ENCODE peak calls at places on chromosomes 2 and 18, in four cellular contexts. One of them, this sample, is unnamed.

GRCh38 chr2:47510745-47511144 is 107.8 kb downstream of the MSH2 start:
- DNase-seq in HCT116: no peak
- DNase-seq in tibial nerve: no peak
- DNase-seq in AG04449: no peak
- DNase-seq in this sample: no peak

GRCh38 chr2:31028415-31028814 is 109.8 kb downstream of the GALNT14 start:
- DNase-seq in tibial nerve: no peak
- DNase-seq in AG04449: no peak
- DNase-seq in HCT116: no peak
- DNase-seq in this sample: no peak

GRCh38 chr2:18959952-18960717 is 370.8 kb upstream of the NT5C1B start:
- DNase-seq in AG04449: peak; percentile 29
- DNase-seq in tibial nerve: no peak
- DNase-seq in HCT116: no peak
- DNase-seq in this sample: no peak

GRCh38 chr2:119338826-119339561 is 27.6 kb downstream of the C2orf76 start:
- DNase-seq in tibial nerve: no peak
- DNase-seq in AG04449: no peak
- DNase-seq in HCT116: no peak
- DNase-seq in this sample: no peak

GRCh38 chr2:231369580-231370428 is 25.7 kb upstream of the B3GNT7 start:
- DNase-seq in HCT116: no peak
- DNase-seq in AG04449: no peak
- DNase-seq in tibial nerve: no peak
- DNase-seq in this sample: no peak

GRCh38 chr18:79507076-79507545 is 111.4 kb downstream of the NFATC1 start:
- DNase-seq in AG04449: no peak
- DNase-seq in tibial nerve: peak; percentile 37
- DNase-seq in HCT116: no peak
- DNase-seq in this sample: no peak

GRCh38 chr18:45617284-45617683 is 2.0 kb downstream of the SLC14A2 start:
- DNase-seq in HCT116: peak; percentile 48
- DNase-seq in tibial nerve: peak; percentile 83
- DNase-seq in AG04449: peak; percentile 37
- DNase-seq in this sample: no peak

GRCh38 chr2:73588177-73588576 is 54.0 kb downstream of the NAT8 start:
- DNase-seq in AG04449: no peak
- DNase-seq in tibial nerve: no peak
- DNase-seq in HCT116: no peak
- DNase-seq in this sample: no peak

GRCh38 chr18:68721681-68722583 is 7.0 kb upstream of the TMX3 start:
- DNase-seq in AG04449: no peak
- DNase-seq in HCT116: no peak
- DNase-seq in tibial nerve: no peak
- DNase-seq in this sample: no peak

GRCh38 chr2:160039166-160039903 is 23.1 kb downstream of the PLA2R1 start:
- DNase-seq in HCT116: no peak
- DNase-seq in tibial nerve: no peak
- DNase-seq in AG04449: peak; percentile 16
- DNase-seq in this sample: no peak

GRCh38 chr2:45242161-45242741 is 233.0 kb upstream of the SIX2 start:
- DNase-seq in tibial nerve: no peak
- DNase-seq in HCT116: no peak
- DNase-seq in AG04449: no peak
- DNase-seq in this sample: no peak

GRCh38 chr18:47036298-47036874 is 965 bp upstream of the ELOA2 start:
- DNase-seq in tibial nerve: no peak
- DNase-seq in HCT116: peak; percentile 29
- DNase-seq in AG04449: no peak
- DNase-seq in this sample: no peak

GRCh38 chr18:37107748-37108522 is 279.0 kb downstream of the KIAA1328 start:
- DNase-seq in AG04449: no peak
- DNase-seq in tibial nerve: no peak
- DNase-seq in HCT116: no peak
- DNase-seq in this sample: no peak

GRCh38 chr2:63792523-63792922 is 49.2 kb upstream of the UGP2 start:
- DNase-seq in AG04449: peak; percentile 69
- DNase-seq in tibial nerve: no peak
- DNase-seq in HCT116: no peak
- DNase-seq in this sample: no peak

GRCh38 chr18:77146249-77147080 is 13.9 kb upstream of the MBP start:
- DNase-seq in AG04449: no peak
- DNase-seq in HCT116: no peak
- DNase-seq in tibial nerve: no peak
- DNase-seq in this sample: no peak

GRCh38 chr2:72932045-72932444 is 14.7 kb downstream of the EMX1 start:
- DNase-seq in HCT116: no peak
- DNase-seq in tibial nerve: no peak
- DNase-seq in AG04449: no peak
- DNase-seq in this sample: no peak

GRCh38 chr2:9347411-9347853 is 75.9 kb downstream of the ITGB1BP1 start:
- DNase-seq in HCT116: no peak
- DNase-seq in AG04449: no peak
- DNase-seq in tibial nerve: peak; percentile 87
- DNase-seq in this sample: no peak

GRCh38 chr2:27989149-27989548 is 98.6 kb downstream of the BABAM2 start:
- DNase-seq in tibial nerve: no peak
- DNase-seq in AG04449: no peak
- DNase-seq in HCT116: peak; percentile 32
- DNase-seq in this sample: no peak

GRCh38 chr2:240595381-240596079 is 9.0 kb downstream of the CAPN10 start:
- DNase-seq in tibial nerve: no peak
- DNase-seq in HCT116: no peak
- DNase-seq in AG04449: no peak
- DNase-seq in this sample: peak; percentile 61
- TF ChIP-seq CTCF in tibial nerve: no peak
- TF ChIP-seq CTCF in HCT116: peak; percentile 46
- TF ChIP-seq CTCF in AG04449: peak; percentile 23
- TF ChIP-seq CTCF in this sample: peak; percentile 20

GRCh38 chr2:169276045-169276444 is 86.3 kb downstream of the LRP2 start:
- DNase-seq in AG04449: no peak
- DNase-seq in tibial nerve: no peak
- DNase-seq in HCT116: peak; percentile 13
- DNase-seq in this sample: no peak
- TF ChIP-seq CTCF in AG04449: no peak
- TF ChIP-seq CTCF in tibial nerve: no peak
- TF ChIP-seq CTCF in HCT116: peak; percentile 45
- TF ChIP-seq CTCF in this sample: peak; percentile 26

DNA sequence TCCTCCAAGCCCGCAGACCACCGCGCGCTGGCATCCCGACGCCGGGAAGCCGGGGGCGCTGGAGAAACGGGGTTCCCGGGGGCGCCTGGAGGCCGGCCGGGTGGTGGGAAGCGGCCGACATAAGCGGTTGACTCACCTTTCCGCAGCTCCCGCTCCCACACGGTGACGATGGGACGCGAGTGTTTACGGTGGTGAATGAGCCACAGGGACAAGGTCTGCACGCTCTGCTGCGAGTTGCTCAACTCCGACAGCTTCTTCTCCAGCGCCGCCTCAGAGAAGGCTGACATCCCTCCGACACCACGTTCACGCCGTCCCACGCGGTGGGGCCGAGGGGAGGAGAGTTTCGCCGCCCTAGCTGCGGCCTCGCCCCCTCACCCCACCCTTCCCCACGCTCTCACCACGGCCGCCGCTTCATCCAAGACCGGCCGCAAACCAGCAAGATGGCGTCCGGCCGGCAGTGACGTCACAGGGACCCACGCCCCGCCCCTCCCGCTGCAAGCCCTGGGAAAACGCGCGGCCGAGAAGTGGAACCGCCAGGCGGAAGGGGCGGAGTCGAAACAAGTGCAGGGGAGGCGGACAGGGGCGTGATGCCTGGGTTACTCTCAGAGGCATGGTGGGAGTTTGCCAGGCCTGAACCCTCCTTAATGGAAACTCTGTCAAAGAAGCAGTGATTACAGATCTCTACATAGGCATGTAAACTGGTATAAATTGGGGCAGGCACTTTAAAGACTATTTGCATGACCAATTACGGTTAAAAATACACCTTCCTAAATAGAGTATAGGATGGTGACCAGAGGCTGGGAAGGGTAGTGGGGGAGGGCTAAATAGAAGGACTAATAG is at the start of gene RPRD1A:
- DNase-seq in HCT116: peak; percentile 86
- DNase-seq in AG04449: peak; percentile 46
- DNase-seq in tibial nerve: peak; percentile 98
- DNase-seq in this sample: peak; percentile 92
- TF ChIP-seq CTCF in HCT116: no peak
- TF ChIP-seq CTCF in AG04449: no peak
- TF ChIP-seq CTCF in tibial nerve: no peak
- TF ChIP-seq CTCF in this sample: no peak

GRCh38 chr2:1868683-1869141 is 124.4 kb upstream of the PXDN start:
- DNase-seq in tibial nerve: no peak
- DNase-seq in AG04449: no peak
- DNase-seq in HCT116: no peak
- DNase-seq in this sample: no peak
- TF ChIP-seq CTCF in tibial nerve: no peak
- TF ChIP-seq CTCF in AG04449: no peak
- TF ChIP-seq CTCF in HCT116: no peak
- TF ChIP-seq CTCF in this sample: no peak

DNA sequence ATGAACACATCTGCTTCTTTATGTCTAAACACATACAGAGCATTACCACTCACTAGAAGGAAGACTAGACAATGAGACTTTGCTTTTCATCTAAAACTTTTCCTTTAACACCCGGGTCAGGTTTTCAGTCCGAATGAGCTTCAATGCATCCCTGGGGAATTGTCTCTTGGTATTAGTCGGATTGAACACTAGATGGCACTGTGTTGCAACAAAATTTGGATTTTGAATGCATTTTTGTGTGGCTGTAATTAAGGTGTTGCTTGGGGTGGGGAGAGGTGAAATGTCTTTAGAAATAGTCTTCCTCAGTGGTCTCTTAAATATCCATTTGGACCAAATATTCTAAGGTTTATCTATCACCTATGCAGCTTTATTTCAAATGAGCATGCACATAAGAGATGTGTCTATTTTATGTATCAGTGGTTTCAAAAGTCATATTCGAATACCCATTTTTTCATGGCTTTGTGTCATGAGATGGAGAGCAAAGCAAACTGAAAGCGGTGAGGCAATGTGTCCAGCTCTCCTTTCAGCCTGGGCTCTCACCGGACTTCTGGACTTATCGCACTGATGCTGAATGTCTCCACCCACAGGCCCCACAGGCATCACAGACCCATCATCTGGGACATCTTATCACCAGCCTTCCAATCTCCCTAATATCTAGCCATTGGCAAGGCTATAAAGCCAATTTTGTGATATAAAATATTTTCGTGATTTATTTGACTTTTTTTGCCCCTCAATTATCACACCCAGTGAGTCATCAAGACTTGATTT is 510.3 kb downstream of the RNF144A start:
- DNase-seq in HCT116: peak; percentile 38
- DNase-seq in AG04449: no peak
- DNase-seq in tibial nerve: peak; percentile 49
- DNase-seq in this sample: peak; percentile 28
- TF ChIP-seq CTCF in HCT116: peak; percentile 76
- TF ChIP-seq CTCF in AG04449: peak; percentile 46
- TF ChIP-seq CTCF in tibial nerve: peak; percentile 50
- TF ChIP-seq CTCF in this sample: peak; percentile 72

GRCh38 chr2:228180126-228181097 is 1.1 kb downstream of the SPHKAP start:
- DNase-seq in tibial nerve: no peak
- DNase-seq in HCT116: no peak
- DNase-seq in AG04449: no peak
- DNase-seq in this sample: no peak

GRCh38 chr2:228181098-228182019 is at the start of gene SPHKAP:
- DNase-seq in HCT116: no peak
- DNase-seq in tibial nerve: no peak
- DNase-seq in AG04449: no peak
- DNase-seq in this sample: no peak
- TF ChIP-seq CTCF in HCT116: no peak
- TF ChIP-seq CTCF in tibial nerve: no peak
- TF ChIP-seq CTCF in AG04449: no peak
- TF ChIP-seq CTCF in this sample: no peak

DNA sequence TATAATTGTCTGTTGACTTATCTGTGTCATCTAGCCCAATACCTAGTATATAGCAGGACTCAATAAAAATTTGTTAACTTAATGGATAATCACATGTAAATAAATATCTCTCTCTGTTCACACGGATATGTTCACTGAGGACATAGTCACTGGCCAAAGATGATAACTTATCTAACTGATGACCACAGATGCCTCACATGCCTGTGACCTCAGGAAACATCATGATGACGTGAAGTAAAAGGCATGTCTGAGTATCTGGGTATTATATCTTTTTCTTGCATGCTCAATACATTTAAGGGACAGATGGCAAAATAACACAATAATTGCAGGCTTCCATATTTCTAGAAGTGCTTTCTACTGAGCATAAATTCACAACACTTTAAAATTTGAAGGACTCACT is 41.4 kb upstream of the PARD3B start:
- DNase-seq in HCT116: no peak
- DNase-seq in AG04449: no peak
- DNase-seq in tibial nerve: no peak
- DNase-seq in this sample: no peak
- TF ChIP-seq CTCF in HCT116: no peak
- TF ChIP-seq CTCF in AG04449: no peak
- TF ChIP-seq CTCF in tibial nerve: no peak
- TF ChIP-seq CTCF in this sample: no peak

GRCh38 chr2:68156419-68156818 is 1.3 kb upstream of the PNO1 start:
- DNase-seq in AG04449: no peak
- DNase-seq in tibial nerve: no peak
- DNase-seq in HCT116: no peak
- DNase-seq in this sample: no peak

GRCh38 chr2:68155618-68156017 is 2.1 kb upstream of the PNO1 start:
- DNase-seq in AG04449: no peak
- DNase-seq in HCT116: no peak
- DNase-seq in tibial nerve: no peak
- DNase-seq in this sample: no peak

GRCh38 chr2:68157002-68157401 is 686 bp upstream of the PNO1 start:
- DNase-seq in tibial nerve: no peak
- DNase-seq in HCT116: no peak
- DNase-seq in AG04449: no peak
- DNase-seq in this sample: no peak

GRCh38 chr2:68158134-68158447 is 403 bp downstream of the PNO1 start:
- DNase-seq in tibial nerve: no peak
- DNase-seq in HCT116: no peak
- DNase-seq in AG04449: no peak
- DNase-seq in this sample: no peak

GRCh38 chr2:68157402-68158133 is at the start of gene PNO1:
- DNase-seq in AG04449: peak; percentile 55
- DNase-seq in tibial nerve: peak; percentile 97
- DNase-seq in HCT116: peak; percentile 92
- DNase-seq in this sample: peak; percentile 78
- TF ChIP-seq CTCF in AG04449: no peak
- TF ChIP-seq CTCF in tibial nerve: no peak
- TF ChIP-seq CTCF in HCT116: no peak
- TF ChIP-seq CTCF in this sample: no peak